ENCODE peak calls at places on chromosomes 1 and 21, in four cellular contexts. V is IMR-90, L is K562, Z is GM12878. I is an unnamed sample.

GRCh38 chr1:183051546-183051945 is 28.3 kb downstream of the LAMC1 start:
- DNase-seq in V (no peak), L (no peak), Z (no peak), I (no peak)

GRCh38 chr21:34280987-34281386 is 82.8 kb upstream of the KCNE2 start:
- DNase-seq in V (no peak), L (no peak), Z (no peak), I (no peak)

GRCh38 chr1:17680335-17680734 is 74.8 kb upstream of the ACTL8 start:
- DNase-seq in Z (no peak), L (no peak), V (no peak), I (no peak)

GRCh38 chr21:44450999-44451398 is 4.3 kb upstream of the LRRC3 start:
- DNase-seq in V (no peak), Z (no peak), L (no peak), I (no peak)

GRCh38 chr1:1173793-1174415 is at the start of gene TTLL10:
- DNase-seq in Z (no peak), V (no peak), L (no peak), I (no peak)

GRCh38 chr1:161165742-161166668 is at the start of gene PPOX:
- DNase-seq in Z (peak), V (peak), L (peak), I (peak)

GRCh38 chr1:150109567-150109966 is 40.1 kb upstream of the PLEKHO1 start:
- DNase-seq in Z (no peak), V (no peak), L (no peak), I (no peak)

GRCh38 chr1:241799414-241799813 is 48.6 kb upstream of the EXO1 start:
- DNase-seq in Z (no peak), V (peak), L (no peak), I (no peak)

GRCh38 chr1:45925728-45926287 is 122.4 kb downstream of the MAST2 start:
- DNase-seq in Z (peak), V (no peak), L (no peak), I (peak)

GRCh38 chr1:21782868-21783678 is at the start of gene USP48:
- DNase-seq in V (peak), Z (peak), L (peak), I (peak)

GRCh38 chr1:150763018-150763417 is 2.6 kb downstream of the CTSS start:
- DNase-seq in V (no peak), Z (no peak), L (no peak), I (no peak)

GRCh38 chr1:230207598-230207997 is 140.6 kb downstream of the GALNT2 start:
- DNase-seq in V (no peak), L (no peak), Z (no peak), I (no peak)

GRCh38 chr1:228334954-228335353 is 71.7 kb downstream of the TRIM11 start:
- DNase-seq in V (no peak), L (no peak), Z (no peak), I (no peak)
- TF ChIP-seq FOS in V (no peak), L (no peak), Z (no peak), I (no peak)

GRCh38 chr1:47895436-47895835 is 101.7 kb downstream of the TRABD2B start:
- DNase-seq in Z (no peak), V (no peak), L (no peak), I (no peak)
- TF ChIP-seq POLR2A in Z (no peak), V (no peak), L (no peak), I (no peak)

GRCh38 chr1:62744594-62745577 is 39.0 kb upstream of the ATG4C start:
- DNase-seq in Z (no peak), L (no peak), V (no peak), I (no peak)

GRCh38 chr1:62746809-62747138 is 37.2 kb upstream of the ATG4C start:
- DNase-seq in Z (no peak), L (no peak), V (no peak), I (no peak)

DNA sequence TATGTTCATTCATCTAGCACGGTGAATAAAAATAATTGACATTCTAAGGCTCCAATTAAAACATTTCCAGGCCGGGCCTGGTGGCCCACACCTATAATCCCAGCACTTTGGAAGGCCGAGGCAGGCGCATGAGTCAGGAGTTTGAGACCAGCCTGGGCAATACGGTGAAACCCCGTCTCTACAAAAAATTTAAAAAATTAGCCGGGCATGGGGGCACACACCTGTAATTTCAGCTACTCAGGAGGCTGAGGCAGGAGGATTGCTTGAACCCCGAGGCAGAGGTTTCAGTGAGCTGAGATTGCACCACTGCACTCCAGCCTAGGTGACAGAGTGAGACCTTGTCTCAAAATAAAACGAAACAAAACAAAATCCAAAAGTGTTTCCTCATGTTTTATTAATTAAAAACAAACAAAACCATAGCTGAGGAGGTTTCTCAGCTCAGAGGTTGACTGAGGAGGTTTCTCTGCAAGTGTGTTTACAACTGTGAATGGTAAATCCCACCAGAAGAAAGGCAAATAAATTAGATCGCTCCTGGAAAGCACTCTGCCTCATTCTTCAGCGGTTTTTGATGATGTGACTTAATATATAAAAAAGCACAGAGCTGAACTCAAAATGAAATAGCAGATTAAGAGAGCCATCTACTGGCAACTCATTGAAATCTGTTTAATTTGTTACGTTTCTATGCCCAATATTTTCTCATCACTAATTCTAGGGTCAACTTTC is 37.7 kb upstream of the ATG4C start:
- DNase-seq in Z (no peak), L (peak), V (peak), I (peak)
- H3K4me3 ChIP-seq in Z (no peak), L (no peak), V (no peak), I (no peak)

GRCh38 chr1:115826642-115827041 is 14.3 kb downstream of the NHLH2 start:
- DNase-seq in V (no peak), Z (no peak), L (no peak), I (no peak)

GRCh38 chr1:115829947-115830346 is 11.0 kb downstream of the NHLH2 start:
- DNase-seq in Z (no peak), V (no peak), L (no peak), I (no peak)

GRCh38 chr1:115829023-115829674 is 11.8 kb downstream of the NHLH2 start:
- DNase-seq in Z (no peak), L (peak), V (peak), I (no peak)

GRCh38 chr1:115827452-115827851 is 13.5 kb downstream of the NHLH2 start:
- DNase-seq in L (no peak), V (no peak), Z (no peak), I (no peak)

GRCh38 chr1:115828101-115829022 is 12.6 kb downstream of the NHLH2 start:
- DNase-seq in L (peak), Z (no peak), V (peak), I (peak)
- TF ChIP-seq FOS in L (no peak), Z (no peak), V (no peak), I (no peak)

I was measured in endothelial cell of umbilical vein.